ENCODE peak calls at places on chromosomes 2 and 18, in seven cellular contexts. O is SK-N-SH, Y is H1, V is HepG2, F is GM12892, D is GM12878, T is K562. A is an unnamed sample.

GRCh38 chr18:73719611-73720010 is 428.0 kb downstream of the FBXO15 start:
- DNase-seq in O (no peak), F (no peak), D (no peak), Y (no peak), V (no peak), T (no peak), A (no peak)

GRCh38 chr2:163697846-163698637 is 37.8 kb downstream of the FIGN start:
- DNase-seq in O (no peak), V (no peak), Y (no peak), T (no peak), D (no peak), F (no peak), A (no peak)

GRCh38 chr2:106105151-106105922 is 88.8 kb downstream of the UXS1 start:
- DNase-seq in V (no peak), Y (no peak), D (no peak), O (no peak), T (no peak), F (no peak), A (no peak)

GRCh38 chr2:127561371-127561770 is 25.9 kb downstream of the MYO7B start:
- DNase-seq in D (no peak), O (no peak), F (no peak), Y (no peak), T (no peak), V (no peak), A (no peak)

GRCh38 chr2:30371028-30371708 is 75.9 kb upstream of the LCLAT1 start:
- DNase-seq in T (no peak), D (no peak), Y (no peak), V (no peak), F (no peak), O (no peak), A (no peak)

GRCh38 chr18:34467059-34467458 is 242.3 kb upstream of the NOL4 start:
- DNase-seq in T (no peak), Y (no peak), D (peak), V (no peak), O (no peak), F (no peak), A (no peak)

GRCh38 chr18:12411456-12411855 is 3.7 kb downstream of the PRELID3A start:
- DNase-seq in O (no peak), F (no peak), T (no peak), Y (no peak), D (no peak), V (no peak), A (no peak)

GRCh38 chr2:75604479-75604878 is 42.1 kb upstream of the MRPL19 start:
- DNase-seq in F (no peak), V (no peak), D (no peak), Y (no peak), O (no peak), T (no peak), A (no peak)

GRCh38 chr2:49241991-49242390 is 87.7 kb upstream of the FSHR start:
- DNase-seq in T (no peak), V (no peak), F (no peak), Y (no peak), O (no peak), D (no peak), A (no peak)

GRCh38 chr2:197759013-197759412 is 26.1 kb downstream of the BOLL start:
- DNase-seq in T (no peak), Y (no peak), V (no peak), O (no peak), D (no peak), F (no peak), A (no peak)

GRCh38 chr2:121429119-121429903 is 101.4 kb upstream of the RNU4ATAC start:
- DNase-seq in F (no peak), D (no peak), T (no peak), Y (no peak), O (no peak), V (no peak), A (no peak)

GRCh38 chr2:48319863-48320262 is 210.1 kb upstream of the STON1 start:
- DNase-seq in T (no peak), F (no peak), O (no peak), Y (no peak), D (no peak), V (no peak), A (no peak)

GRCh38 chr2:98805412-98806265 is 74.7 kb upstream of the MGAT4A start:
- DNase-seq in F (no peak), V (peak), Y (no peak), O (peak), D (no peak), T (no peak), A (no peak)

GRCh38 chr2:62724886-62725711 is 19.6 kb downstream of the EHBP1 start:
- DNase-seq in D (no peak), F (no peak), V (no peak), O (peak), T (peak), Y (no peak), A (no peak)

GRCh38 chr2:7191927-7192326 is 274.7 kb downstream of the RNF144A start:
- DNase-seq in F (no peak), T (no peak), Y (no peak), V (peak), D (no peak), O (no peak), A (no peak)

GRCh38 chr2:237475704-237476107 is 11.3 kb upstream of the MLPH start:
- DNase-seq in F (no peak), O (no peak), T (peak), Y (no peak), V (no peak), D (no peak), A (no peak)

GRCh38 chr18:6478111-6478510 is 63.4 kb upstream of the L3MBTL4 start:
- DNase-seq in O (no peak), Y (no peak), T (no peak), F (no peak), V (no peak), D (no peak), A (no peak)

GRCh38 chr2:44268259-44268649 is 7.0 kb upstream of the SLC3A1 start:
- DNase-seq in D (no peak), T (no peak), F (no peak), Y (no peak), V (no peak), O (no peak), A (no peak)

GRCh38 chr2:128092656-128093055 is 1.7 kb downstream of the UGGT1 start:
- DNase-seq in O (no peak), Y (no peak), V (no peak), F (no peak), T (peak), D (no peak), A (no peak)

DNA sequence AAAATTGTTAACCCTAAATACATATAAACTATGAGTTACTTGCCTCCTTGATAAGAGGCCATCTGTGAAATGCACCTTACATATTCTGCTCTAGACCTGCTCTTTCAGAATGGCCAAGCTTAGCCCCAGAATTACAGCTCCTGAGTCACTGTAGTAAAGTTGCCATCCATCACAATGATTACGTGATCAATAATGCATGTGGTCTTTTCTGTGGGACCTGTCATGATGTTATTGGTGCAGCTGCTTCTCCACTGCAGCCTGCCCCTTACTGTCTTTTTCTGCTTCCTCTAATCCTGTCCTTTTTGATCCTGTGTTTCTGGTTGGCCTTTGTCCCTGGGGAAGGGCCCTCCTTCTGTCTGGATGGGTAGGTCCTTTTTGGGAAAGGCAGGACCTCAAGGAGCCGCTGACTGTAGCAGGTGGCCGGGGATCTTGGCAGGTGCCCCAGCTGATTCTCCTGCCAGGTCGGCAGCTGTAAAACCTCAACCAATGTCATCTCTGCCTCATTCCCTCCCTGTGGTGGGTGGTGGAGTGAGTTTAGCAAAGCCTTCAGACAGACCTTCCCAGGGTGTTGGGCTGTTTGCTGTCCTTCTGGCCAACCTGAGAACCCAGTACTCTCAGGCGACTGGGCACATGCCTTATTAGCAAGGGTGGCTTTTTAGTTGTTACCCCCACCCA is 126.2 kb upstream of the EML6 start:
- DNase-seq in T (no peak), O (no peak), V (no peak), D (no peak), Y (no peak), F (no peak), A (no peak)
- TF ChIP-seq TAF1 in T (no peak), O (no peak), V (no peak), D (no peak), Y (no peak), F (no peak), A (no peak)

GRCh38 chr2:196170681-196171247 is 614 bp downstream of the STK17B start:
- DNase-seq in D (no peak), O (no peak), T (no peak), Y (no peak), F (no peak), V (peak), A (no peak)
- TF ChIP-seq TAF1 in D (no peak), O (no peak), T (no peak), Y (no peak), F (peak), V (no peak), A (no peak)

GRCh38 chr2:240946654-240947053 is 40.5 kb downstream of the CROCC2 start:
- DNase-seq in F (no peak), D (no peak), Y (no peak), V (no peak), O (no peak), T (no peak), A (no peak)
- TF ChIP-seq TAF1 in F (no peak), D (no peak), Y (no peak), V (no peak), O (no peak), T (no peak), A (no peak)

DNA sequence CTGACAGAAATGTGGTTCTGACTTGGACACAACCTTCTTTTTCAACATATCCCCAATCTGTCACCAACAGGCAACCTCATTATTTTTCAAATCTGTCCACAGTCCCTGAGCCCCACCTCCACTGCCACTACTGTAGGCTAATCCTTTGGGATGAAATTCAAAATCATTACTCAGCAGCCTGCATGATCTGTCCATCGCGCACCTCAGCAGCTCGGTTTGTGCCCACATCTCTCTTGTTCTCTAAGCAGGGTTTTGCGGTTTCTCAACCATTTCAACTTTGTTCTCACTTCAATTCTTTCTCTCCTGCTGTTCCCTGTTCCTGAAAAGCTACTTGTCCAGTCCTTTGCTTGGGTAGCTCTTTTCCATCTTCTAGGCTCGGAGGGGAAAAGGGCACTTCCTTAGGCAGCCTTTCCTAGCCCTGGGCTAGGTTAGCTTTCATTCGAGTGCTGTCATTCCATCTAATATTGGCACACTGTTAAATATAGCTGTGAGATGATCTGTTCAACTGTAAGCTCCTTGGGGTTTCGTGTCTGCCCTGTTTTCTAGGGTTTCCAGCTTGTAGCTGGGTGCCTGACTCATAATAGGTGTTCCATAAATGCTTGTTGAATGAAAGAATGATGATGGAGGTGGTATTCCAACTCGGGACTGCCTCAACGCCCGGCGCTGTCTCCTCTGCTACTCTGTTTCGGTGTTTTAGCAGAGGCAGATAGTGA is 653 bp upstream of the ANKAR start:
- DNase-seq in T (no peak), D (no peak), Y (no peak), O (peak), V (no peak), F (no peak), A (no peak)
- TF ChIP-seq TAF1 in T (no peak), D (no peak), Y (no peak), O (no peak), V (no peak), F (no peak), A (no peak)